ENCODE peak calls at places on chromosomes 1 and 21, in nine cellular contexts. M, J, Q, A, D, S, I, V and R are unnamed samples.

GRCh38 chr1:227317541-227318002 is 720 bp downstream of the CDC42BPA start:
- DNase-seq in J (peak; percentile 84), Q (peak; percentile 66), M (peak; percentile 60), A (peak; percentile 82), D (no peak), S (peak; percentile 39), I (no peak), V (no peak), R (no peak)

GRCh38 chr21:15740383-15740782 is 10.6 kb downstream of the USP25 start:
- DNase-seq in I (no peak), Q (no peak), A (no peak), D (no peak), S (no peak), V (no peak), M (no peak), J (no peak), R (no peak)

GRCh38 chr1:193408782-193409293 is 222.4 kb upstream of the B3GALT2 start:
- DNase-seq in D (no peak), V (no peak), Q (peak; percentile 81), I (no peak), S (peak; percentile 40), M (peak; percentile 97), A (peak; percentile 97), J (peak; percentile 83), R (peak; percentile 41)

GRCh38 chr1:220511785-220512184 is 16.2 kb upstream of the MARK1 start:
- DNase-seq in D (no peak), M (no peak), I (no peak), Q (no peak), A (no peak), V (no peak), J (no peak), S (no peak), R (no peak)

GRCh38 chr1:83839566-83840173 is 159.3 kb downstream of the TTLL7 start:
- DNase-seq in D (no peak), V (no peak), M (peak; percentile 35), Q (no peak), I (no peak), S (no peak), A (peak; percentile 27), J (no peak), R (no peak)

GRCh38 chr21:25838809-25839208 is 104.0 kb downstream of the GABPA start:
- DNase-seq in M (no peak), A (no peak), V (no peak), S (no peak), Q (no peak), I (no peak), D (no peak), J (no peak), R (no peak)

GRCh38 chr21:37396855-37397254 is 30.3 kb downstream of the DYRK1A start:
- DNase-seq in I (no peak), J (no peak), D (no peak), M (no peak), S (no peak), Q (no peak), A (no peak), V (no peak), R (no peak)

GRCh38 chr21:42317341-42317741 is 2.1 kb upstream of the TFF3 start:
- DNase-seq in S (peak; percentile 66), A (no peak), D (no peak), Q (no peak), M (no peak), J (no peak), V (no peak), I (no peak), R (no peak)

GRCh38 chr1:190551638-190552037 is 74.0 kb upstream of the BRINP3 start:
- DNase-seq in D (no peak), J (no peak), Q (no peak), M (no peak), I (no peak), S (no peak), V (no peak), A (no peak), R (no peak)

GRCh38 chr1:231776006-231776707 is 149.6 kb downstream of the DISC1 start:
- DNase-seq in S (no peak), A (peak; percentile 66), J (no peak), V (no peak), I (no peak), Q (no peak), D (no peak), M (peak; percentile 74), R (no peak)

GRCh38 chr1:44012411-44012810 is 18.9 kb downstream of the SLC6A9 start:
- DNase-seq in J (no peak), V (no peak), Q (no peak), I (no peak), S (peak; percentile 46), D (no peak), A (no peak), M (no peak), R (no peak)

GRCh38 chr1:239914827-239915231 is 176.9 kb upstream of the FMN2 start:
- DNase-seq in V (no peak), S (no peak), Q (no peak), M (peak; percentile 81), I (no peak), J (no peak), D (no peak), A (peak; percentile 20), R (no peak)

GRCh38 chr1:40478276-40478675 is 1.2 kb downstream of the ZFP69 start:
- DNase-seq in J (no peak), D (no peak), V (no peak), M (no peak), Q (no peak), I (no peak), A (no peak), S (no peak), R (no peak)

GRCh38 chr1:93675931-93676330 is 5.7 kb downstream of the BCAR3 start:
- DNase-seq in Q (no peak), J (no peak), D (no peak), A (peak; percentile 34), V (no peak), I (no peak), M (no peak), S (no peak), R (no peak)

GRCh38 chr1:183685112-183685713 is 32.1 kb upstream of the APOBEC4 start:
- DNase-seq in J (peak; percentile 63), D (no peak), S (no peak), Q (no peak), M (peak; percentile 58), A (peak; percentile 67), V (no peak), I (peak; percentile 27), R (peak; percentile 20)

GRCh38 chr1:55318111-55318817 is 103.1 kb upstream of the USP24 start:
- DNase-seq in I (no peak), A (no peak), D (no peak), V (no peak), J (peak; percentile 85), Q (no peak), S (no peak), M (peak; percentile 56), R (peak; percentile 64)

GRCh38 chr1:176693697-176694329 is 230.8 kb downstream of the PAPPA2 start:
- DNase-seq in Q (peak; percentile 78), J (no peak), M (no peak), S (no peak), D (no peak), V (no peak), I (no peak), A (peak; percentile 25), R (no peak)

GRCh38 chr1:4048076-4048475 is 148.0 kb upstream of the C1orf174 start:
- DNase-seq in A (no peak), M (no peak), Q (no peak), J (no peak), S (no peak), I (no peak), D (no peak), V (no peak), R (no peak)

GRCh38 chr1:12503709-12504108 is 114.3 kb downstream of the DHRS3 start:
- DNase-seq in A (no peak), S (no peak), I (no peak), V (no peak), Q (no peak), J (no peak), M (no peak), D (no peak), R (no peak)

GRCh38 chr1:117092594-117092993 is 29.0 kb downstream of the TRIM45 start:
- DNase-seq in M (peak; percentile 44), Q (no peak), D (no peak), I (no peak), V (no peak), A (no peak), S (no peak), J (no peak), R (no peak)

GRCh38 chr1:108962681-108963051 is 618 bp downstream of the CLCC1 start:
- DNase-seq in M (no peak), V (no peak), S (peak; percentile 68), J (no peak), A (no peak), Q (peak; percentile 70), D (no peak), I (no peak), R (no peak)

GRCh38 chr1:1426496-1426960 is 5.5 kb upstream of the ANKRD65 start:
- DNase-seq in S (no peak), J (no peak), A (no peak), M (no peak), I (no peak), Q (no peak), D (no peak), V (no peak), R (no peak)

GRCh38 chr1:245888809-245889208 is 618.3 kb downstream of the SMYD3 start:
- DNase-seq in A (peak; percentile 63), D (no peak), J (peak; percentile 57), V (no peak), M (peak; percentile 65), Q (no peak), S (no peak), I (no peak), R (no peak)

GRCh38 chr1:229035054-229035747 is 235.7 kb upstream of the RAB4A start:
- DNase-seq in Q (no peak), V (no peak), S (no peak), D (no peak), I (no peak), A (no peak), J (no peak), M (no peak), R (no peak)

GRCh38 chr1:170530972-170531757 is 801 bp upstream of the GORAB start:
- DNase-seq in A (peak; percentile 63), Q (no peak), J (peak; percentile 9), I (no peak), D (no peak), S (peak; percentile 13), V (no peak), M (no peak), R (no peak)

GRCh38 chr1:1779691-1780597 is 1.7 kb upstream of the NADK start:
- DNase-seq in A (peak; percentile 92), Q (no peak), S (peak; percentile 83), M (peak; percentile 79), D (peak; percentile 27), V (no peak), J (no peak), I (peak; percentile 69), R (no peak)

GRCh38 chr21:32113486-32113885 is 165.4 kb downstream of the MIS18A start:
- DNase-seq in V (no peak), M (no peak), A (no peak), S (no peak), Q (no peak), J (no peak), D (no peak), I (no peak), R (no peak)

GRCh38 chr21:37348664-37349063 is 17.9 kb upstream of the DYRK1A start:
- DNase-seq in A (peak; percentile 18), I (no peak), S (no peak), Q (no peak), J (peak; percentile 16), M (no peak), D (no peak), V (no peak), R (no peak)

GRCh38 chr1:61337471-61337870 is 255.1 kb downstream of the NFIA start:
- DNase-seq in V (no peak), J (peak; percentile 57), I (no peak), A (peak; percentile 55), Q (no peak), D (no peak), S (no peak), M (no peak), R (no peak)

GRCh38 chr1:59025898-59026426 is 242.1 kb upstream of the JUN start:
- DNase-seq in S (no peak), Q (no peak), I (no peak), V (no peak), D (no peak), A (no peak), M (peak; percentile 45), J (no peak), R (no peak)

GRCh38 chr1:221667504-221667903 is 74.4 kb downstream of the DUSP10 start:
- DNase-seq in V (no peak), M (peak; percentile 93), Q (no peak), S (no peak), I (no peak), D (no peak), A (peak; percentile 90), J (peak; percentile 16), R (peak; percentile 5)